ENCODE peak calls at places on chromosomes 13 and 19, in ten cellular contexts. P is stomach, J is A549, N is prostate gland, B is tibial nerve, F is heart left ventricle, S is endothelial cell of umbilical vein, H is vagina, U is thyroid gland, E is esophagus squamous epithelium. D is an unnamed sample.

GRCh38 chr19:40908981-40909380 is 26.9 kb upstream of the CYP2A7 start:
- DNase-seq in P (no peak), J (no peak), N (no peak), B (no peak), F (no peak), S (peak; percentile 49), H (no peak), U (peak; percentile 40), E (no peak), D (no peak)

GRCh38 chr13:34926513-34926912 is 15.6 kb upstream of the NBEA start:
- DNase-seq in P (no peak), J (peak; percentile 25), N (no peak), B (no peak), F (no peak), S (peak; percentile 55), H (no peak), U (no peak), E (no peak), D (no peak)

GRCh38 chr19:54257116-54257480 is at the start of gene LILRB5:
- DNase-seq in P (no peak), J (no peak), N (no peak), B (no peak), F (peak; percentile 54), S (no peak), H (no peak), U (no peak), E (no peak), D (no peak)

GRCh38 chr13:99536023-99536422 is 34.8 kb downstream of the TM9SF2 start:
- DNase-seq in P (no peak), J (no peak), N (no peak), B (no peak), F (no peak), S (no peak), H (no peak), U (no peak), E (no peak), D (no peak)

GRCh38 chr13:72920097-72920496 is 138.2 kb downstream of the PIBF1 start:
- DNase-seq in P (no peak), J (no peak), N (no peak), B (no peak), F (no peak), S (no peak), H (no peak), U (no peak), E (no peak), D (no peak)

GRCh38 chr13:23654111-23655110 is 84.2 kb downstream of the TNFRSF19 start:
- DNase-seq in P (peak; percentile 33), J (no peak), N (peak; percentile 23), B (no peak), F (no peak), S (no peak), H (no peak), U (no peak), E (no peak), D (no peak)

GRCh38 chr13:53250272-53250875 is 221.8 kb downstream of the OLFM4 start:
- DNase-seq in P (no peak), J (peak; percentile 65), N (peak; percentile 62), B (no peak), F (no peak), S (peak; percentile 63), H (no peak), U (peak; percentile 11), E (no peak), D (no peak)

GRCh38 chr13:49428041-49428763 is 15.7 kb downstream of the CAB39L start:
- DNase-seq in P (no peak), J (no peak), N (no peak), B (no peak), F (no peak), S (no peak), H (no peak), U (no peak), E (no peak), D (no peak)

GRCh38 chr19:37333457-37333856 is 37.4 kb upstream of the ZNF527 start:
- DNase-seq in P (no peak), J (no peak), N (no peak), B (no peak), F (no peak), S (peak; percentile 42), H (no peak), U (no peak), E (no peak), D (no peak)

GRCh38 chr13:18946738-18947137 is 234.9 kb downstream of the TUBA3C start:
- DNase-seq in P (no peak), J (no peak), N (no peak), B (no peak), F (peak; percentile 14), S (no peak), H (no peak), U (no peak), E (no peak), D (no peak)

GRCh38 chr19:6221878-6222746 is 57.7 kb downstream of the MLLT1 start:
- DNase-seq in P (peak; percentile 44), J (no peak), N (no peak), B (no peak), F (peak; percentile 37), S (no peak), H (no peak), U (peak; percentile 55), E (no peak), D (no peak)

GRCh38 chr13:49584771-49585182 is 581 bp downstream of the RCBTB1 start:
- DNase-seq in P (no peak), J (no peak), N (no peak), B (no peak), F (no peak), S (peak; percentile 43), H (no peak), U (peak; percentile 39), E (no peak), D (no peak)

GRCh38 chr13:24264976-24265375 is 44.4 kb upstream of the C1QTNF9 start:
- DNase-seq in P (no peak), J (no peak), N (no peak), B (no peak), F (peak; percentile 68), S (no peak), H (no peak), U (peak; percentile 51), E (no peak), D (no peak)

GRCh38 chr19:33468361-33469170 is 53.0 kb downstream of the PEPD start:
- DNase-seq in P (no peak), J (no peak), N (no peak), B (no peak), F (no peak), S (no peak), H (no peak), U (no peak), E (no peak), D (no peak)

GRCh38 chr13:80516818-80517348 is 176.0 kb upstream of the SPRY2 start:
- DNase-seq in P (no peak), J (no peak), N (no peak), B (no peak), F (no peak), S (no peak), H (no peak), U (no peak), E (no peak), D (no peak)

GRCh38 chr19:13103961-13104847 is 1.5 kb upstream of the LYL1 start:
- DNase-seq in P (peak; percentile 45), J (no peak), N (no peak), B (no peak), F (peak; percentile 88), S (peak; percentile 94), H (peak; percentile 84), U (peak; percentile 51), E (peak; percentile 57), D (no peak)

GRCh38 chr13:76830805-76831204 is 55.4 kb downstream of the KCTD12 start:
- DNase-seq in P (no peak), J (no peak), N (no peak), B (no peak), F (no peak), S (no peak), H (no peak), U (no peak), E (no peak), D (no peak)
- TF ChIP-seq POLR2A in P (no peak), J (no peak), N (no peak), B (no peak), F (no peak), S (no peak), H (no peak), U (no peak), E (no peak), D (no peak)

GRCh38 chr19:4972509-4973230 is 3.8 kb downstream of the KDM4B start:
- DNase-seq in P (no peak), J (peak; percentile 32), N (no peak), B (no peak), F (no peak), S (peak; percentile 17), H (no peak), U (peak; percentile 66), E (no peak), D (no peak)
- H3K27ac ChIP-seq in P (no peak overlapping the region), J (peak overlapping the region; percentile 95), N (peak overlapping the region; percentile 92), B (peak overlapping the region; percentile 84), F (no peak overlapping the region), S (no peak overlapping the region), H (peak overlapping the region; percentile 92), U (peak overlapping the region; percentile 94), E (peak overlapping the region; percentile 85), D (peak overlapping the region; percentile 91)

DNA sequence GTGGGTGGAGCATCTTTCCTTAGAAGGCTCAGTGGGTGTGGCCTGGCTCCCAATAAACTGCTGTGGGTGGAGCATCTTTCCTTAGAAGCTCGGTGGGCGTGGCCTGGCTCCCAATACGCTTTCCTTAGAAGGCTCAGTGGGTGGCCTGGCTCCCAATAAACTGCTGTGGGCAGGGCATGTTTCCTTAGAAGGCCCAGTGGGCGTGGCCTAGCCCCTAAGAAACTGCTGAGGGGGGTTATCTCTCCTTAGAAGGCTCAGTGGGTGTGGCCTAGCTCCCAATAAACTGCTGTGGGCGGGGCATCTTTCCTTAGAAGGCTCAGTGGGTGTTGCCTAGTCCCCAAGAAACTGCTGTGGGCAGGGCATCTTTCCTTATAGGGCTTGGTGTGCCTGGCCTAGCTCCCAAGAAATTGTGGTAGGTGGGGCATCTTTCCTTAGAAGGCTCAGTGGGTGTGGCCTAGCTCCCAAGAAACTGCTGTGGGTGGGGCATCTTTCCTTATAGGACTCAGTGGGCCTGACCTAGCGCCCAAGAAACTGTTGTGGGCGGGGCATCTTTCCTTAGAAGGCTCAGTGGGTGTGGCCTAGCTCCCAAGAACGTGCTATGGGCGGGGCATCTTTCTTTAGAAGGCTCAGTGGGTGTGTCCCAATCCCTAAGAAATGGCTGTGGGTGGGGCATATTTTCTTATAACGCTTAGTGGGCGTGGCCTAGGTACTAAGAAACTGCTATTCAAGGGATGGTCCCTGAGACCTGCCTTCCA is 10.3 kb downstream of the HSH2D start:
- DNase-seq in P (no peak), J (peak; percentile 42), N (no peak), B (no peak), F (no peak), S (no peak), H (no peak), U (no peak), E (no peak), D (no peak)
- TF ChIP-seq POLR2A in P (no peak), J (no peak), N (no peak), B (no peak), F (no peak), S (no peak), H (no peak), U (no peak), E (no peak), D (no peak)

DNA sequence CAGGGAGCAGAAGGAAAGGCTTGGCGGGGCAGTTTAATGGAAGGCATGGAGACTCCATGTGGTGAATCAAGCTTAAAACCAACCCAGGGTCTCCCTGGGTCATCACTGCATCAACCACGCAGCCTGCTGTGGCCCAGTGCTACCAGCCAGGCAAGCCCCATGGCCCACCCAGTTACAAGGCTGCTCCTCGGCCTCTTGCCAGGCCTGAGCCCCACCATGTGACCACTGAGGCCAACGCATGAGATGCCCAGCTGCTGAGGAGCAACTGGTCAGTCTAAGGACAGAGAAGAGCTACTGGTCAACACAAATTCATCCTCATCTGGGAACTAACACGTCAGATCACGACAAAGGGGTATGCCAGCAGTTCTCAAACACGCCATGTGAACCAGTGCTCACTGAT is 15.4 kb upstream of the KPTN start:
- DNase-seq in P (no peak), J (no peak), N (no peak), B (no peak), F (no peak), S (no peak), H (no peak), U (no peak), E (no peak), D (no peak)
- H3K27ac ChIP-seq in P (no peak overlapping the region), J (no peak overlapping the region), N (no peak overlapping the region), B (no peak overlapping the region), F (no peak overlapping the region), S (no peak overlapping the region), H (no peak overlapping the region), U (no peak overlapping the region), E (no peak overlapping the region), D (no peak overlapping the region)